ENCODE peak calls at places on chromosomes 2 and 18, in six cellular contexts. U is thoracic aorta, H is GM12878, P is Peyer's patch, V is sigmoid colon, Q is neural progenitor cell. I is an unnamed sample.

GRCh38 chr2:65800998-65801397 is 368.6 kb upstream of the SPRED2 start:
- DNase-seq in U (no peak), H (no peak), P (no peak), V (no peak), Q (peak; percentile 11), I (no peak)

GRCh38 chr18:57587262-57587661 is 760 bp upstream of the FECH start:
- DNase-seq in U (no peak), H (no peak), P (no peak), V (no peak), Q (no peak), I (no peak)

GRCh38 chr2:219571311-219572236 is at the start of gene OBSL1:
- DNase-seq in U (no peak), H (no peak), P (peak; percentile 60), V (peak; percentile 83), Q (peak; percentile 91), I (no peak)

GRCh38 chr18:61637319-61637718 is 255.5 kb downstream of the RNF152 start:
- DNase-seq in U (no peak), H (no peak), P (peak; percentile 79), V (no peak), Q (peak; percentile 73), I (no peak)

GRCh38 chr18:48402953-48403352 is 6.2 kb downstream of the ZBTB7C start:
- DNase-seq in U (no peak), H (no peak), P (no peak), V (no peak), Q (no peak), I (no peak)

GRCh38 chr18:75008186-75008585 is 200.8 kb downstream of the PTGR3 start:
- DNase-seq in U (no peak), H (no peak), P (no peak), V (no peak), Q (no peak), I (no peak)

GRCh38 chr2:240502430-240503121 is 55.2 kb downstream of the ANKMY1 start:
- DNase-seq in U (no peak), H (no peak), P (no peak), V (no peak), Q (no peak), I (no peak)

GRCh38 chr2:199861116-199861774 is 10.3 kb upstream of the FTCDNL1 start:
- DNase-seq in U (no peak), H (no peak), P (no peak), V (no peak), Q (no peak), I (no peak)

GRCh38 chr2:234500394-234501006 is 3.6 kb upstream of the ARL4C start:
- DNase-seq in U (no peak), H (peak; percentile 53), P (no peak), V (no peak), Q (peak; percentile 53), I (peak; percentile 71)

GRCh38 chr2:190579058-190579410 is 44.5 kb upstream of the NEMP2 start:
- DNase-seq in U (no peak), H (no peak), P (no peak), V (no peak), Q (no peak), I (no peak)

GRCh38 chr18:10798727-10799435 is 273.1 kb downstream of the NAPG start:
- DNase-seq in U (no peak), H (no peak), P (no peak), V (no peak), Q (no peak), I (no peak)

GRCh38 chr18:76548541-76548940 is 53.5 kb upstream of the ZNF516 start:
- DNase-seq in U (no peak), H (no peak), P (no peak), V (no peak), Q (no peak), I (no peak)

GRCh38 chr2:211396815-211397214 is 840.4 kb downstream of the CPS1 start:
- DNase-seq in U (no peak), H (no peak), P (no peak), V (no peak), Q (no peak), I (no peak)

GRCh38 chr2:96243843-96244242 is 22.0 kb downstream of the TMEM127 start:
- DNase-seq in U (no peak), H (no peak), P (no peak), V (no peak), Q (no peak), I (no peak)

GRCh38 chr18:79546781-79547272 is 132.8 kb upstream of the CTDP1 start:
- DNase-seq in U (no peak), H (no peak), P (peak; percentile 38), V (no peak), Q (peak; percentile 71), I (no peak)

GRCh38 chr2:71618327-71619113 is 165.2 kb downstream of the DYSF start:
- DNase-seq in U (no peak), H (no peak), P (peak; percentile 36), V (peak; percentile 57), Q (no peak), I (no peak)

GRCh38 chr2:54808642-54809041 is 85.2 kb downstream of the EML6 start:
- DNase-seq in U (no peak), H (no peak), P (no peak), V (no peak), Q (no peak), I (no peak)

GRCh38 chr18:58101291-58101706 is 57.3 kb downstream of the NEDD4L start:
- DNase-seq in U (no peak), H (no peak), P (no peak), V (no peak), Q (peak; percentile 19), I (no peak)

GRCh38 chr2:78757191-78757590 is 268.3 kb upstream of the REG3G start:
- DNase-seq in U (no peak), H (no peak), P (no peak), V (no peak), Q (no peak), I (no peak)

GRCh38 chr18:27400001-27400400 is 214.9 kb upstream of the CHST9 start:
- DNase-seq in U (no peak), H (no peak), P (no peak), V (no peak), Q (peak; percentile 37), I (no peak)

GRCh38 chr2:179344280-179344961 is 79.8 kb upstream of the SESTD1 start:
- DNase-seq in U (no peak), H (no peak), P (no peak), V (no peak), Q (no peak), I (no peak)

GRCh38 chr2:68458962-68459361 is 8.1 kb downstream of the FBXO48 start:
- DNase-seq in U (no peak), H (no peak), P (no peak), V (no peak), Q (no peak), I (no peak)

GRCh38 chr18:79019876-79020275 is 40.3 kb downstream of the SALL3 start:
- DNase-seq in U (no peak), H (no peak), P (no peak), V (no peak), Q (no peak), I (no peak)

GRCh38 chr18:7567487-7568425 is 640 bp downstream of the PTPRM start:
- DNase-seq in U (no peak), H (no peak), P (peak; percentile 62), V (peak; percentile 83), Q (peak; percentile 86), I (no peak)

DNA sequence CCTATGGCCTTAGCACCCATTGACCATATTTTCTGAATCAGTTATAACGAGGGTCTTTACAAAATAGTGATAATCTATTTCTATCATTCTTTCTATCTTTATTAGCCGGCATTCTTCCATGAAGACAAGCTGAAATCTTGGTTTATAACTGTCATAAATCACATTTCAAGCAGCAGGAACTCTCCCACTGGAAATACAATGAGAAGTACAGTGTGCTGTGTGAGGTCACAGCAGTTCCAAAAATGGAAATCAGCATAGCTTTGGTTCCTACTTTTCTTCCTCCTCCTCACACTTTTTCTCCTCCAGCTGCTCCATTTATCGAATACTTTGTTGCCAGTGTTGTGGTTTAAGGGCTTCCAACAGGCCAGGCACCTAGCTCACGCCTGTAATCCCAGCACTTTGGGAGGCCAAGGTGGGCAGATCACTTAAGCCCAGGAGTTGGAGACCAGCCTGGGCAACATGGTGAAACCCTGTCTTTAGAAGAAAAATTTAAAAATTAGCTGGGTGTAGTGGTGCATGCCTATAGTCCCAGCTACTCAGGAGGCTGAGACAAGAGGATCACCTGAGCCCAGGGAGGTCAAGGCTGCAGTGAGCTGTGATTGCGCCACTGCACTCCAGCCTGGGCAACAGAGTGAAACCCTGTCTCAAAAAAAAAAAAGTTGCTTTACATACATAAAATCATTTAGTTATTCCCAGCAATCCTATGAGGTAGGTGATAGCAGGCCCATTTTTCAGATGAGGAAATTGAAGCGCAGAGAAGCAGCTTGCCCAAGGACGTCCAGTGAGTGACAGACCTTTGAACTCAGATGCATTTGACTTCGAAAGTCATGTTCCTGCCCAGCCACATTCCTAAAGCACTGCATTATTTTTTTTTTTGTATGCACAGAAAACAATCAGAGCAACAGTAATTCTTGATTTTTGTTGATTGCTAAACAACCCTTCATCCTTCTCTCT is 34.0 kb upstream of the GPR55 start:
- DNase-seq in U (no peak), H (no peak), P (no peak), V (no peak), Q (no peak), I (no peak)
- H3K27ac ChIP-seq in U (no peak overlapping the region), H (peak overlapping the region; percentile 99), P (no peak overlapping the region), V (no peak overlapping the region), Q (no peak overlapping the region), I (no peak overlapping the region)

DNA sequence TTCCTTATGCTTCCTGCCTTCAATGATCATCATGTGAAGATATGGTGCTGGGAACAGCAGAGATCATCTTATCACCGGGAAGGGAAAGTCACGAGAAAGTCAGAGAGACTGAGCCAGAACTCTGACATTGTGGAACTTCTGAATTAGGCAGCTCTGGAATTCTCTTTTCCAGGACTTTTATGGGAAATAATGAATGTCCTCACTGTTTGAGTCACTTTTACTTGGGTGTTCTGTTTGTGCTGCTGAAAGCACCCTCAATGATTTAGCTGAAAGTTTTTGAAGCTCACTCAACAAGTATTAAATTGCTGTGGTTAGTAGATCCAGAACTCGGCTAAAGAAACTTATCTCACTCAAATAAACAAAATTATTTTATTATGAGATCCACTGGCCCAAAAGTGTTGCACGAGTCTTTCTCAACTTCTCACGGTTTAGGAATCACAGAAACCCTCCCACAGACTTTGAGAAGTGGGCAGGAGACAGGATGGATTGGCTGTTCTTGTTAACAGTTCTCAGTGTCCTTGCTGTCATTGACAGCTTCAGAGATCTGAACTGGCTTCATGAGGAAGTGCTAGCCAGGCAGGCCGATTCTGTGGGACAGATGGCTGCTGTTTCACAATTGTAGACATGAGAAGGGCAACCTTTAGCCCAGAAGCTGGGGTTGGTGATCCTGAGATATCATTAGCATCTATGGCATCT is 26.4 kb upstream of the ATRAID start:
- DNase-seq in U (no peak), H (no peak), P (no peak), V (peak; percentile 74), Q (no peak), I (no peak)
- H3K4me1 ChIP-seq in U (peaks cover 22% of the 10 kb centered on the region), H (no peaks in the 10 kb centered on the region), P (no peaks in the 10 kb centered on the region), V (no peaks in the 10 kb centered on the region), Q (no peaks in the 10 kb centered on the region), I (no peaks in the 10 kb centered on the region)

GRCh38 chr2:192827735-192828134 is 633.0 kb upstream of the TMEFF2 start:
- DNase-seq in U (no peak), H (no peak), P (no peak), V (no peak), Q (no peak), I (no peak)
- H3K36me3 ChIP-seq in U (no peaks in the 10 kb centered on the region), H (no peaks in the 10 kb centered on the region), P (no peaks in the 10 kb centered on the region), V (no peaks in the 10 kb centered on the region), Q (no peaks in the 10 kb centered on the region), I (no peaks in the 10 kb centered on the region)

DNA sequence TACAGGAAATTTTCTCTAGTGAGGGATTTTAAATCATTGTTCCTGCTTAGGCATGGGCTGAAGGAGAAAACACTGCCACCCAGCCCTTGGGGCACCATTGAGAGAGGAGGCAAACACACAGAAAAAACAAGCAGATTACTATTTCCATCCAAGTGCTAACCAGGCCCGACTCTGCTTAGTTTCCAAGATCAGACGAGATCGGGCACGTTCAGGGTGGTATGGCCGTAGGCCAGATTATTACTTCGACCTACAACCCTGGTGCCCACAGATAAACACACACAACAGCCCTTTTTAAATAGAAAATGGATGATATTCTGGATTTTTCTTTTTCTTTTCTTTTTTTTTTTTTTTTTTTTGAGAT is 45.4 kb upstream of the RHOB start:
- DNase-seq in U (no peak), H (no peak), P (no peak), V (peak; percentile 48), Q (no peak), I (no peak)
- H3K27ac ChIP-seq in U (no peak overlapping the region), H (no peak overlapping the region), P (no peak overlapping the region), V (peak overlapping the region; percentile 62), Q (no peak overlapping the region), I (no peak overlapping the region)